ENCODE peak calls at places on chromosomes 13 and 19, in seven cellular contexts. B, Y, I, D, T, X and P are unnamed samples.

GRCh38 chr19:10864538-10864899 is 6.8 kb upstream of the CARM1 start:
- DNase-seq in B (peak; percentile 85), Y (peak; percentile 78), I (peak; percentile 89), D (peak; percentile 64), T (peak; percentile 83), X (peak; percentile 59), P (peak; percentile 82)

GRCh38 chr19:2315818-2316353 is 7.9 kb upstream of the LINGO3 start:
- DNase-seq in B (peak; percentile 61), Y (peak; percentile 68), I (peak; percentile 72), D (no peak), T (no peak), X (peak; percentile 57), P (no peak)

GRCh38 chr19:1518471-1518870 is 5.4 kb upstream of the PLK5 start:
- DNase-seq in B (no peak), Y (no peak), I (no peak), D (no peak), T (no peak), X (no peak), P (no peak)

GRCh38 chr13:102933076-102933922 is 87.5 kb downstream of the ERCC5 start:
- DNase-seq in B (no peak), Y (no peak), I (no peak), D (no peak), T (no peak), X (no peak), P (no peak)

GRCh38 chr13:19153782-19154450 is 27.7 kb downstream of the TUBA3C start:
- DNase-seq in B (no peak), Y (no peak), I (no peak), D (no peak), T (peak; percentile 54), X (no peak), P (no peak)

GRCh38 chr19:10219678-10220077 is 11.5 kb downstream of the S1PR2 start:
- DNase-seq in B (no peak), Y (peak; percentile 38), I (no peak), D (no peak), T (peak; percentile 44), X (peak; percentile 39), P (peak; percentile 75)

GRCh38 chr19:42290523-42291436 is 11.2 kb upstream of the PRR19 start:
- DNase-seq in B (no peak), Y (no peak), I (no peak), D (no peak), T (peak; percentile 47), X (no peak), P (no peak)

GRCh38 chr19:53272044-53272443 is 4.5 kb upstream of the VN1R4 start:
- DNase-seq in B (no peak), Y (no peak), I (no peak), D (no peak), T (no peak), X (no peak), P (no peak)

GRCh38 chr19:1445932-1446712 is 3.8 kb upstream of the APC2 start:
- DNase-seq in B (no peak), Y (no peak), I (no peak), D (no peak), T (peak; percentile 94), X (no peak), P (peak; percentile 86)

GRCh38 chr13:64234255-64234654 is 2818.6 kb upstream of the PCDH20 start:
- DNase-seq in B (no peak), Y (peak; percentile 15), I (no peak), D (no peak), T (no peak), X (peak; percentile 68), P (no peak)

GRCh38 chr19:49301165-49301865 is 23.7 kb downstream of the SLC6A16 start:
- DNase-seq in B (peak; percentile 73), Y (peak; percentile 62), I (peak; percentile 83), D (peak; percentile 27), T (peak; percentile 88), X (peak; percentile 18), P (peak; percentile 86)

GRCh38 chr13:67343777-67344176 is 113.6 kb upstream of the PCDH9 start:
- DNase-seq in B (no peak), Y (no peak), I (no peak), D (no peak), T (no peak), X (no peak), P (no peak)

GRCh38 chr19:35560271-35560670 is 3.2 kb downstream of the ATP4A start:
- DNase-seq in B (no peak), Y (no peak), I (no peak), D (no peak), T (no peak), X (no peak), P (no peak)

GRCh38 chr19:35557539-35558399 is 5.7 kb downstream of the ATP4A start:
- DNase-seq in B (peak; percentile 51), Y (peak; percentile 47), I (peak; percentile 60), D (peak; percentile 72), T (peak; percentile 94), X (peak; percentile 56), P (peak; percentile 77)

GRCh38 chr19:35559281-35559659 is 4.2 kb downstream of the ATP4A start:
- DNase-seq in B (no peak), Y (no peak), I (no peak), D (no peak), T (no peak), X (no peak), P (peak; percentile 72)

GRCh38 chr19:35559781-35560180 is 3.7 kb downstream of the ATP4A start:
- DNase-seq in B (no peak), Y (no peak), I (no peak), D (no peak), T (no peak), X (no peak), P (no peak)

DNA sequence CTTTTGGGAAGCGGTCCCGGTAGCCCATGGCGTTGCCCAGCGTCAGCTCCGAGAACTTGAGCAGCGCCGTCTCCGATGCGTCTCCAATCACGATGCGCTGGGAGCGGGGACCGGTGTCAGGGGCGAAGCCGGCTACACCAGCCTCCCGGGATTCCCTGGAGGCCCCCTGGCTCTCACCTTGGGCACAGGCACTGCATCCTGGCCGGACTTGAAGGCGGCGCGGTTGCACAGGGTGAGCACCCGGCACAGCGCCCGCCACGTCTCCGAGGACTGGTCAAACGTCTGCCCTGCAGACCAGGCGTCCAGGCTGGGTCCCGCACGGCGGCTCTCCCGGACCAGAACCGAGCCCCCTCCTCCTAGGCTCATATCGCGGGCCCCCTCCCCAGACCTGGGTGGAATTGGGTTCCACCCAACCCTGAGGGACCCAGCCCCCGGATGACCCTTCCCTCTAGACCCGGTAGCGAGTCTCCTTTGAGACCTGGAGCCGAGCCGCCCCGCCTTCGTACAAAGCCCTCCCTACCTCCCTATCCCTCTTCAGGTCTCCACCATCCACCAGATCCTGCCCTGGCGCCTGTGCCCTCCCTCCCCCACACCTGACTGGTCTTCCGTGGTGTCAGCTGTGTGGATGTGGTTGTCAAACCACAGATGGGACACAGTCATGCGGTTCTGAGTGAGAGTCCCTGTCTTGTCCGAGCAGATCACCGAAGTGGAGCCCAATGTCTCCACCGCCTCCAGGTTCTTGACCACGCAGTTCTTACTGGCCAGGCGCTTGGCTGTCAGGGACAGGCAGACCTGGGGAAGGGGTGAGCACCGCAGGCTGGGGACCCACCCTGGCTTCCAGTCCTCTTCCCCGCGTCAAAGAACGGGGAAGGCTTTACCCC is 4.8 kb downstream of the ATP4A start:
- DNase-seq in B (no peak), Y (no peak), I (no peak), D (no peak), T (no peak), X (no peak), P (no peak)
- TF ChIP-seq CTCF in B (no peak), Y (no peak), I (no peak), D (no peak), T (no peak), X (no peak), P (no peak)

GRCh38 chr13:84831666-84832657 is 949.7 kb upstream of the SLITRK1 start:
- DNase-seq in B (no peak), Y (no peak), I (no peak), D (no peak), T (no peak), X (no peak), P (no peak)
- TF ChIP-seq CTCF in B (no peak), Y (no peak), I (no peak), D (no peak), T (no peak), X (no peak), P (no peak)

GRCh38 chr13:110446570-110446880 is 115.0 kb downstream of the RAB20 start:
- DNase-seq in B (no peak), Y (no peak), I (no peak), D (peak; percentile 84), T (no peak), X (no peak), P (no peak)
- TF ChIP-seq CTCF in B (no peak), Y (no peak), I (no peak), D (no peak), T (no peak), X (no peak), P (no peak)

GRCh38 chr19:13880059-13880672 is 3.2 kb downstream of the NANOS3 start:
- DNase-seq in B (peak; percentile 98), Y (peak; percentile 96), I (peak; percentile 99), D (peak; percentile 97), T (peak; percentile 96), X (peak; percentile 92), P (peak; percentile 97)

GRCh38 chr19:13882841-13883240 is 5.9 kb downstream of the NANOS3 start:
- DNase-seq in B (no peak), Y (no peak), I (no peak), D (no peak), T (no peak), X (no peak), P (no peak)

GRCh38 chr19:13881692-13882418 is 4.9 kb downstream of the NANOS3 start:
- DNase-seq in B (no peak), Y (peak; percentile 40), I (peak; percentile 44), D (peak; percentile 57), T (no peak), X (no peak), P (peak; percentile 58)

GRCh38 chr19:13882419-13882795 is 5.5 kb downstream of the NANOS3 start:
- DNase-seq in B (no peak), Y (no peak), I (no peak), D (no peak), T (no peak), X (no peak), P (no peak)

DNA sequence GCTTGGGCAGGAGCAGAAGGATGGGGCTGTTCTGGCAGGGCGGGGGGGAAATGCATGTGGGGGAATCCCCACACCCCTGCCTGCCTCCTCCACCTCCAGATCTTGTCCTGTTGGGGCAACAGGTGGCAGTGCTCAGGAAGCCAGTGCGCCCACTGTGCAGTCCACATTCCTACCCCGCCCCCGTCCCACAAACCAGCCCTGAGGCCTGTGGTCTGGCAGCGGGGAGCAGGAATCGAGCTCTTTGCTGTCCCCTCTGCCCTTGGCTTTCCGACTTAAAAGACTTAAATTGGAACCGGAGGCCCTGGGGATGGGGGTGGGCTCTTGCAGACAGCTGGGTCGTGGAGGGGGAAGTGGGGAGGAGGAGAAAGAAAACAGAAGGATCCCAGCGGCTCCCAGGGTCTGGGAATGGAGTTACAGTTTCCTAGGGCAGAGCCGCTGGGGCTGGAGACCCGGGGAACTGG is 4.3 kb downstream of the NANOS3 start:
- DNase-seq in B (no peak), Y (peak; percentile 19), I (no peak), D (peak; percentile 86), T (no peak), X (no peak), P (no peak)
- TF ChIP-seq CTCF in B (no peak), Y (no peak), I (no peak), D (no peak), T (no peak), X (no peak), P (no peak)